ENCODE peak calls at places on chromosomes 11 and 22, in eight cellular contexts. Y, D, F, T, X, Z, K and B are unnamed samples.
A peak's percentile ranks its signal among the peaks of the same experiment; 100 is the strongest.

GRCh38 chr22:29737251-29738117 is 17.7 kb downstream of the CABP7 start:
- DNase-seq in Z (no peak), X (no peak), F (no peak), K (no peak), T (no peak), D (no peak), Y (no peak), B (no peak)

GRCh38 chr11:117179048-117179999 is 781 bp downstream of the SIDT2 start:
- DNase-seq in F (peak; percentile 29), D (no peak), Z (peak; percentile 58), T (peak; percentile 71), Y (peak; percentile 52), K (no peak), X (peak; percentile 67), B (no peak)

GRCh38 chr11:66958232-66958955 is at the start of gene PC:
- DNase-seq in X (peak; percentile 100), Z (peak; percentile 98), T (peak; percentile 100), F (peak; percentile 100), Y (peak; percentile 100), K (peak; percentile 100), D (peak; percentile 99), B (peak; percentile 99)

GRCh38 chr22:19760652-19761002 is at the start of gene TBX1:
- DNase-seq in F (no peak), K (no peak), Y (no peak), T (no peak), Z (no peak), D (no peak), X (no peak), B (no peak)

GRCh38 chr11:118979434-118979833 is 7.9 kb downstream of the FOXR1 start:
- DNase-seq in X (no peak), F (no peak), D (peak; percentile 66), Z (no peak), K (no peak), Y (no peak), T (no peak), B (no peak)

GRCh38 chr11:63518548-63518947 is 12.7 kb downstream of the LGALS12 start:
- DNase-seq in D (no peak), K (no peak), T (peak; percentile 44), F (no peak), Z (no peak), Y (peak; percentile 32), X (no peak), B (no peak)

GRCh38 chr11:47152953-47153950 is 23.4 kb downstream of the ARFGAP2 start:
- DNase-seq in K (peak; percentile 64), D (peak; percentile 93), F (peak; percentile 76), Z (peak; percentile 94), X (peak; percentile 73), T (peak; percentile 84), Y (peak; percentile 84), B (peak; percentile 75)

GRCh38 chr22:20509344-20510047 is 2.1 kb downstream of the MED15 start:
- DNase-seq in Z (peak; percentile 42), D (peak; percentile 41), T (peak; percentile 92), F (peak; percentile 91), X (peak; percentile 56), K (peak; percentile 53), Y (peak; percentile 95), B (peak; percentile 84)

GRCh38 chr11:117918366-117919255 is 10.6 kb downstream of the TMPRSS13 start:
- DNase-seq in Z (no peak), T (no peak), K (no peak), Y (no peak), X (no peak), D (no peak), F (no peak), B (no peak)

GRCh38 chr22:49457146-49457545 is 370.5 kb downstream of the BRD1 start:
- DNase-seq in X (no peak), Y (no peak), D (no peak), T (no peak), Z (no peak), F (no peak), K (no peak), B (no peak)

GRCh38 chr11:61133956-61134662 is 27.1 kb downstream of the VPS37C start:
- DNase-seq in X (no peak), T (no peak), Z (no peak), K (no peak), Y (no peak), F (no peak), D (no peak), B (no peak)

GRCh38 chr11:114296190-114296978 is at the start of gene NNMT:
- DNase-seq in Z (no peak), D (no peak), K (peak; percentile 53), F (peak; percentile 97), X (peak; percentile 78), T (peak; percentile 98), Y (peak; percentile 99), B (peak; percentile 63)

GRCh38 chr11:66443602-66444001 is 5.0 kb upstream of the MRPL11 start:
- DNase-seq in F (no peak), D (no peak), T (peak; percentile 93), Z (no peak), X (no peak), K (no peak), Y (peak; percentile 68), B (no peak)

GRCh38 chr11:67027943-67028542 is 5.1 kb downstream of the SYT12 start:
- DNase-seq in Y (no peak), D (no peak), X (no peak), T (no peak), F (no peak), Z (peak; percentile 73), K (no peak), B (no peak)

GRCh38 chr11:69445131-69445470 is 36.4 kb upstream of the LINC01488 start:
- DNase-seq in T (no peak), D (no peak), K (no peak), Y (no peak), F (no peak), X (peak; percentile 33), Z (no peak), B (no peak)
- H3K4me3 ChIP-seq in T (no peak overlapping the region), D (no peak overlapping the region), K (no peak overlapping the region), Y (no peak overlapping the region), F (no peak overlapping the region), X (no peak overlapping the region), Z (no peak overlapping the region), B (no peak overlapping the region)

GRCh38 chr11:43268161-43268560 is 43.6 kb upstream of the API5 start:
- DNase-seq in T (no peak), K (no peak), Z (no peak), D (no peak), F (no peak), X (no peak), Y (no peak), B (no peak)
- H3K4me3 ChIP-seq in T (no peak overlapping the region), K (no peak overlapping the region), Z (no peak overlapping the region), D (no peak overlapping the region), F (no peak overlapping the region), X (no peak overlapping the region), Y (no peak overlapping the region), B (no peak overlapping the region)

DNA sequence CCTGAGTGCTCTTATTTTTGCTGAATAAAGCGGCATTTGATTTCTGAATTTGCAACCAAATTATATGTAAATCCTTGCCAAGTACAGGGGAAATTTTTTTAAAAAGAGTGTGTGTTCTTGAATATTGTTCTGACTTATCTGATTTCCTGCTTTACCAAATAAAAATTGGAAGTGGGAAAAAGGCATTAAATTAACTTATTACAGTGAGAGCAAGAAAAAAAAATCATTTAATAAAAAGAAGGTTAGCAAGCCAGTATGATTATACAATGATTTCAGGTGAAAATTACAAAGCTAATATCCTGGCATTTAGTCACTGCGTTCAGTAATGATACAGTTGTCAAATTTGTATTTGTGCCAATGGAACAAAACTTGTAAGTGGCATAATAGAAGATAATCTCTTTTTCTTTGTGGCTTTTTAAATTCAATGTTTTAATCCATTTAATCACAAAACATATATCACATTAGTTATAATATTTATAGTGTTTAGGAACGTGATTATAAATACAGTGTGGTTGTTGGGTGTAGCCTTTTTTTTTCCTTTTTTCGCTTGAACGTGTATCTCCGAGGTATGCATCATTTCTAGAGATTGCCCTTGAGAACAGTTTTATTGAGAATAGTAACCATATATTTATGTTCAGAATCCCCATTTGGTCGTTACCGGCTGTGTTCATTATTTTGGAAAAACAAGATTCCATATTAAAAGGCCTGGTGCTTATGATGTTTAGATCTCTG is 82.0 kb upstream of the PPARA start:
- DNase-seq in F (peak; percentile 71), D (no peak), Y (no peak), K (no peak), X (no peak), Z (no peak), T (peak; percentile 66), B (no peak)
- H3K4me3 ChIP-seq in F (no peak overlapping the region), D (no peak overlapping the region), Y (peak overlapping the region; percentile 67), K (peak overlapping the region; percentile 87), X (peak overlapping the region; percentile 70), Z (peak overlapping the region; percentile 66), T (peak overlapping the region; percentile 68), B (no peak overlapping the region)

GRCh38 chr11:59144096-59144495 is 1.4 kb downstream of the FAM111A start:
- DNase-seq in K (no peak), T (no peak), X (no peak), D (no peak), F (peak; percentile 42), Y (no peak), Z (peak; percentile 16), B (no peak)
- H3K4me3 ChIP-seq in K (peak overlapping the region; percentile 86), T (peak overlapping the region; percentile 96), X (peak overlapping the region; percentile 53), D (peak overlapping the region; percentile 63), F (peak overlapping the region; percentile 81), Y (peak overlapping the region; percentile 69), Z (peak overlapping the region; percentile 90), B (no peak overlapping the region)

DNA sequence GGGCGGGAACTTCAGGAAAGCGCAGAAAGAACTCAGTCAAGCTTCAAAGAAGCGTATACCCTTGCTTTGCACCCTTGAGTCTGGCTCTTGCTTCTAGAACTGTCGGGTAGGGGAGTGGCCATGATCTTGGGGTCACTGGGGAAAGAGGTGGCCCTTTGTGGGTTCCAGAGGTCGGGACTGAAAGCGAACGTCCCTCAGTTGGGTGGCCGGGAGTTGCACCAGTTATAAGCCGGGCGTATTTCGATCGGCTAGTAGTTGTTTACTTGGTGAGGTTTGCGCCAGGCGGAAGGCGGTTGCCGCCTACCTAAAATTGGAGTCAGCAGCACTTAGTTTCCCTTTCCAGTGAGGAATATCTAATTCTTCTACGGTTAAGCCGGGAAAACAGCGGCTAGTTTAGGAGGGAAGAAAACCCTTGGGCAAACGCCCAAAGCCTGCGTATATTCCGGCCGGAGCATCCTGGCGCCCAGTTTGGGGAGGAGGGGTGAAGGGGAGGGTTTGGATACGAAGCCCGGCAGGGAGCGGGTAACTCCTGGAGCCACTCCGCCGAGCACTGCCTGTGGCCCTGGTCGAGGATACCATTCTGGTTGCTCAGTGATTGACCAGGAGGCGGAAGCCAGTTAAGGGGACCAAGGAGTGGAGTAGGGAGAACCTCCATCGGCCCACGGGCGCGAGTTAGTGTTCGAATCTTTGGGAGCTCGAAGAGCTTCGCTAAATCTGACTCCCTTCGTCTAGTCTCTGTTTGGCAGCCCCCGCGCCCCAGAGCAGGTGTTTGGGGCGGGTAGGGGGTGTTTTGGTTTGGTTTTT is 810 bp upstream of the WT1 start:
- DNase-seq in X (no peak), F (no peak), D (peak; percentile 65), Y (peak; percentile 76), T (peak; percentile 59), Z (no peak), K (no peak), B (no peak)
- H3K4me3 ChIP-seq in X (no peak overlapping the region), F (no peak overlapping the region), D (peak overlapping the region; percentile 57), Y (peak overlapping the region; percentile 72), T (peak overlapping the region; percentile 62), Z (no peak overlapping the region), K (no peak overlapping the region), B (no peak overlapping the region)

DNA sequence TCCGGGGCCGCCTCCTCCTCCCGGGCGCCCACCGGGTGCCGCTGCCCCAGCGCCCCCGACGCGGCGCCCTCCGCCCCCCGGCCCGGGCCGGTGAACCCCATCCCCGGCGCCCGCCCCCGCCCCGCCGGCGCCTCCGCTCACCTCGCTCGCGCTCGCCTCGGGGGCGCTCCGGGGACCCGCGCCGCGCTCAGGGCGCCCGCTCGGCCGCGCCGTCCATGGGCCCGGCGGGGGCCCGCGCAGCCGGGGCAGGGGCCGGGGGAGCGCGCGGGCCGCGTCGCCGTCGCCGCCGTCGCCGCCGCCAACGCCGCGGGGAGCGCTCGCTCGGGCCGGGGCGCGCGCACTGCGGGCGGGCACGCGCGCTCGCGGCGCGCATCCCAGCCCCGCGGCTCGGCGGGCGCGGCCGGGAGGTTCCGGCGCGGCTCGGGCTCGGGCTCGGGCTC is 291 bp downstream of the DUSP8 start:
- DNase-seq in X (peak; percentile 23), Y (no peak), F (no peak), D (no peak), K (no peak), Z (no peak), T (no peak), B (no peak)
- H3K4me3 ChIP-seq in X (peak overlapping the region; percentile 36), Y (peak overlapping the region; percentile 55), F (no peak overlapping the region), D (peak overlapping the region; percentile 58), K (peak overlapping the region; percentile 62), Z (no peak overlapping the region), T (peak overlapping the region; percentile 50), B (peak overlapping the region; percentile 56)